ENCODE peak calls at places on chromosomes 12 and 14, in four cellular contexts. G is mammary epithelial cell, P is tibial artery, B is ovary. I is an unnamed sample. For H3K27me3, the result is how much of the 10 kb centered on the place peaks cover.

GRCh38 chr12:57514720-57515467 is 5.4 kb downstream of the DDIT3 start:
- DNase-seq in B (no peak), P (no peak), G (no peak), I (no peak)

GRCh38 chr14:22382395-22382794 is 206.6 kb downstream of the DAD1 start:
- DNase-seq in B (no peak), G (no peak), P (no peak), I (no peak)

GRCh38 chr14:96585672-96586013 is 83.5 kb downstream of the PAPOLA start:
- DNase-seq in G (no peak), B (no peak), P (no peak), I (no peak)

GRCh38 chr14:64682173-64682710 is 22.0 kb upstream of the PLEKHG3 start:
- DNase-seq in B (peak), P (peak), G (peak), I (peak)

GRCh38 chr12:16361142-16361783 is 13.8 kb downstream of the MGST1 start:
- DNase-seq in G (no peak), B (no peak), P (no peak), I (no peak)

GRCh38 chr12:109915171-109916040 is 15.3 kb downstream of the TCHP start:
- DNase-seq in B (no peak), P (no peak), G (no peak), I (no peak)

GRCh38 chr14:21913759-21914158 is 240.1 kb upstream of the OR4E1 start:
- DNase-seq in P (peak), B (no peak), G (peak), I (peak)

GRCh38 chr12:95733156-95733825 is 57.3 kb downstream of the NTN4 start:
- DNase-seq in P (no peak), G (peak), B (no peak), I (no peak)

GRCh38 chr14:76939015-76939742 is 89.3 kb downstream of the IRF2BPL start:
- DNase-seq in G (no peak), P (no peak), B (no peak), I (no peak)

GRCh38 chr12:102197789-102198188 is at the start of gene PMCH:
- DNase-seq in P (no peak), B (no peak), G (peak), I (no peak)

GRCh38 chr12:1605129-1606020 is 11.0 kb upstream of the FBXL14 start:
- DNase-seq in P (peak), G (peak), B (peak), I (peak)

GRCh38 chr14:90968025-90968424 is 92.4 kb downstream of the RPS6KA5 start:
- DNase-seq in B (no peak), P (no peak), G (no peak), I (peak)

GRCh38 chr12:34297126-34297789 is 275.0 kb downstream of the ALG10 start:
- DNase-seq in G (no peak), P (no peak), B (peak), I (no peak)

GRCh38 chr12:90335561-90335960 is 619.4 kb downstream of the CCER1 start:
- DNase-seq in P (no peak), B (no peak), G (no peak), I (peak)

GRCh38 chr14:64506751-64507150 is 2.2 kb downstream of the ZBTB1 start:
- DNase-seq in P (no peak), B (no peak), G (no peak), I (no peak)

GRCh38 chr14:104830781-104831180 is 29.9 kb downstream of the ZBTB42 start:
- DNase-seq in G (no peak), P (no peak), B (no peak), I (no peak)

GRCh38 chr14:99137001-99137700 is 134.8 kb downstream of the BCL11B start:
- DNase-seq in B (no peak), P (peak), G (no peak), I (no peak)

GRCh38 chr12:123892180-123892559 is 80.5 kb downstream of the CCDC92 start:
- DNase-seq in P (no peak), B (no peak), G (no peak), I (no peak)

GRCh38 chr12:76936562-76937185 is 57.9 kb upstream of the CSRP2 start:
- DNase-seq in G (no peak), B (no peak), P (no peak), I (no peak)

GRCh38 chr12:111767362-111768158 is 827 bp downstream of the ALDH2 start:
- DNase-seq in P (no peak), B (no peak), G (no peak), I (no peak)

GRCh38 chr12:115998119-115998633 is 279.3 kb downstream of the MED13L start:
- DNase-seq in B (no peak), G (peak), P (no peak), I (peak)

GRCh38 chr12:112714166-112714565 is 77.4 kb upstream of the RPH3A start:
- DNase-seq in P (no peak), G (peak), B (no peak), I (no peak)

GRCh38 chr12:83823386-83824045 is 1089.1 kb downstream of the SLC6A15 start:
- DNase-seq in B (no peak), P (no peak), G (peak), I (peak)

GRCh38 chr14:55746533-55746932 is 166.5 kb downstream of the KTN1 start:
- DNase-seq in B (no peak), P (no peak), G (no peak), I (peak)

GRCh38 chr14:77529963-77530362 is 31.3 kb upstream of the ISM2 start:
- DNase-seq in G (no peak), B (no peak), P (no peak), I (no peak)

GRCh38 chr14:104424406-104425072 is 155.0 kb upstream of the C14orf180 start:
- DNase-seq in P (no peak), B (peak), G (no peak), I (no peak)

GRCh38 chr12:128807161-128807724 is 16.5 kb downstream of the SLC15A4 start:
- DNase-seq in G (no peak), P (peak), B (no peak), I (no peak)

GRCh38 chr14:97878727-97879126 is 1081.5 kb downstream of the VRK1 start:
- DNase-seq in G (no peak), B (no peak), P (peak), I (no peak)

GRCh38 chr14:32620724-32621123 is 291.6 kb downstream of the AKAP6 start:
- DNase-seq in P (no peak), G (no peak), B (no peak), I (no peak)

GRCh38 chr12:49868952-49869815 is 26.3 kb upstream of the BCDIN3D start:
- DNase-seq in G (no peak), B (peak), P (peak), I (peak)

GRCh38 chr12:20370001-20370381 is 1.7 kb downstream of the PDE3A start:
- DNase-seq in G (no peak), P (peak), B (peak), I (peak)

GRCh38 chr12:109134186-109134917 is 18.0 kb downstream of the ACACB start:
- DNase-seq in P (no peak), G (peak), B (no peak), I (no peak)

GRCh38 chr12:54134395-54134794 is 54.4 kb downstream of the SMUG1 start:
- DNase-seq in P (no peak), B (no peak), G (no peak), I (no peak)

GRCh38 chr12:54133663-54134375 is 55.0 kb downstream of the SMUG1 start:
- DNase-seq in G (no peak), P (no peak), B (no peak), I (no peak)

GRCh38 chr12:54132979-54133378 is 55.8 kb downstream of the SMUG1 start:
- DNase-seq in P (no peak), G (no peak), B (no peak), I (no peak)

GRCh38 chr12:54135621-54136027 is 53.2 kb downstream of the SMUG1 start:
- DNase-seq in G (no peak), B (no peak), P (no peak), I (no peak)

GRCh38 chr12:54134850-54135249 is 53.9 kb downstream of the SMUG1 start:
- DNase-seq in G (no peak), B (no peak), P (no peak), I (no peak)
- TF ChIP-seq CTCF in G (peak), B (no peak), P (no peak), I (no peak)

GRCh38 chr14:68507544-68508081 is 285.3 kb downstream of the ZFP36L1 start:
- DNase-seq in P (no peak), G (no peak), B (no peak), I (no peak)
- H3K4me3 ChIP-seq in P (no peak), G (no peak), B (no peak), I (no peak)

GRCh38 chr14:54172114-54172513 is 215.5 kb upstream of the BMP4 start:
- DNase-seq in P (no peak), B (no peak), G (no peak), I (no peak)
- H3K27me3 ChIP-seq in P (under half), B (under half), G (under half), I (under half)

GRCh38 chr12:118840399-118840798 is 140.9 kb upstream of the SRRM4 start:
- DNase-seq in P (no peak), G (no peak), B (no peak), I (no peak)
- TF ChIP-seq CTCF in P (no peak), G (no peak), B (no peak), I (no peak)

GRCh38 chr14:52948836-52949235 is 2.0 kb downstream of the FERMT2 start:
- DNase-seq in B (no peak), G (no peak), P (no peak), I (no peak)
- H3K4me3 ChIP-seq in B (peak), G (no peak), P (peak), I (peak)

DNA sequence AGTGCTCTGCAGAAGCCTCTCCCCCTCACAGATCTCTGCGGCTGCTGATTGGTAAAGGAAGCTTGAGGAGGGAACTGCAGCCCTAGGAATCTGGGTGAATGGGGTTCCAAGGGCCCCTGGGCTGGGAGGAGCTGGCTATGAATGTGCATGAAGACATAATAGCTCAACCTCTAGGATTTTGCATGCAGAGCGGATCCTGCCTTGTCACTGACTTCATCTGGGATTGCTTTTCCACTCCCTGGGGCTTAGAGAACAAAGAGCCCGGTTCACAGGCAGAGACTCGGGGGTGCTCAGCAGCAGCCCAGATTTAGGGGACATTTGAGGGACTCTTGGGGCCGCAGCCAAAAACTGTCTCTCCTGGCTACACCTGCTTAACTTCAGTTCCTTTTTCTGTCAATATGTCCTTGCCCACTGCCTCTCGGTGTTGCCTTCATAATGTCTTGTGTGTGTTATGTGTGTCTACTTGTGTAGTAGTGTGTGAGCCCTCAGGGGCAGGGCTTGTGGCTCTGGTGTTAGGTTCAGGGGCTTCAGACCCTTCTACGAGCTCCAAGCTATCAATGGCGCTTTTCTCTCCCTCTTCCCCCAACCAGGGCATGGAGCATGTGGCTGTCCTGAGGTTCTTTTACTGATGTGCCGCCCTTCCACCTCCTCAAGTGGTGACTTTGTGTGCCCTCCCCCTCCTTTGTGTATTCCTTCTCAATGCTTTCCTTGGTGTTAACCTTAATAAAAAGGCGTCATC is 1.9 kb downstream of the CCDC184 start:
- DNase-seq in P (no peak), B (no peak), G (no peak), I (no peak)
- H3K27me3 ChIP-seq in P (under half), B (under half), G (under half), I (under half)